ENCODE peak calls at places on chromosomes 3 and 15, in six cellular contexts. One of them, this sample, is unnamed.

GRCh38 chr3:12489832-12490231 is 5.6 kb downstream of the TSEN2 start:
- DNase-seq in HepG2: no peak
- DNase-seq in IMR-90: no peak
- DNase-seq in adrenal gland: no peak
- DNase-seq in heart left ventricle: no peak
- DNase-seq in testis: no peak
- DNase-seq in this sample: no peak

GRCh38 chr3:65779393-65779792 is 259.3 kb downstream of the MAGI1 start:
- DNase-seq in HepG2: no peak
- DNase-seq in IMR-90: no peak
- DNase-seq in adrenal gland: no peak
- DNase-seq in heart left ventricle: no peak
- DNase-seq in testis: no peak
- DNase-seq in this sample: no peak

GRCh38 chr15:57112178-57112577 is 193.7 kb downstream of the TCF12 start:
- DNase-seq in HepG2: no peak
- DNase-seq in IMR-90: peak; percentile 43
- DNase-seq in adrenal gland: peak; percentile 21
- DNase-seq in heart left ventricle: no peak
- DNase-seq in testis: no peak
- DNase-seq in this sample: no peak

GRCh38 chr3:10816863-10817253 is 830 bp downstream of the SLC6A11 start:
- DNase-seq in HepG2: no peak
- DNase-seq in IMR-90: no peak
- DNase-seq in adrenal gland: no peak
- DNase-seq in heart left ventricle: no peak
- DNase-seq in testis: no peak
- DNase-seq in this sample: no peak

GRCh38 chr3:172216843-172217404 is 177.5 kb downstream of the FNDC3B start:
- DNase-seq in HepG2: no peak
- DNase-seq in IMR-90: no peak
- DNase-seq in adrenal gland: no peak
- DNase-seq in heart left ventricle: no peak
- DNase-seq in testis: no peak
- DNase-seq in this sample: no peak

GRCh38 chr3:146085678-146086077 is 75.3 kb downstream of the PLOD2 start:
- DNase-seq in HepG2: no peak
- DNase-seq in IMR-90: no peak
- DNase-seq in adrenal gland: no peak
- DNase-seq in heart left ventricle: no peak
- DNase-seq in testis: no peak
- DNase-seq in this sample: no peak

GRCh38 chr3:188396251-188396650 is 242.3 kb downstream of the LPP start:
- DNase-seq in HepG2: no peak
- DNase-seq in IMR-90: no peak
- DNase-seq in adrenal gland: no peak
- DNase-seq in heart left ventricle: no peak
- DNase-seq in testis: no peak
- DNase-seq in this sample: no peak

GRCh38 chr3:63228677-63229076 is 49.4 kb upstream of the SYNPR start:
- DNase-seq in HepG2: peak; percentile 16
- DNase-seq in IMR-90: peak; percentile 12
- DNase-seq in adrenal gland: peak; percentile 17
- DNase-seq in heart left ventricle: no peak
- DNase-seq in testis: peak; percentile 56
- DNase-seq in this sample: peak; percentile 7

GRCh38 chr3:52218953-52219650 is 6.3 kb downstream of the TLR9 start:
- DNase-seq in HepG2: no peak
- DNase-seq in IMR-90: no peak
- DNase-seq in adrenal gland: no peak
- DNase-seq in heart left ventricle: peak; percentile 11
- DNase-seq in testis: no peak
- DNase-seq in this sample: peak; percentile 87

GRCh38 chr15:66935688-66936087 is 129.7 kb upstream of the SMAD3 start:
- DNase-seq in HepG2: no peak
- DNase-seq in IMR-90: no peak
- DNase-seq in adrenal gland: no peak
- DNase-seq in heart left ventricle: no peak
- DNase-seq in testis: no peak
- DNase-seq in this sample: no peak
- H3K4me3 ChIP-seq in HepG2: no peak overlapping the region
- H3K4me3 ChIP-seq in IMR-90: no peak overlapping the region
- H3K4me3 ChIP-seq in adrenal gland: no peak overlapping the region
- H3K4me3 ChIP-seq in heart left ventricle: peak overlapping the region; percentile 41
- H3K4me3 ChIP-seq in testis: no peak overlapping the region
- H3K4me3 ChIP-seq in this sample: no peak overlapping the region

GRCh38 chr3:25913179-25913578 is 123.3 kb downstream of the OXSM start:
- DNase-seq in HepG2: no peak
- DNase-seq in IMR-90: no peak
- DNase-seq in adrenal gland: no peak
- DNase-seq in heart left ventricle: no peak
- DNase-seq in testis: no peak
- DNase-seq in this sample: no peak

GRCh38 chr3:25915673-25916072 is 125.8 kb downstream of the OXSM start:
- DNase-seq in HepG2: no peak
- DNase-seq in IMR-90: peak; percentile 36
- DNase-seq in adrenal gland: no peak
- DNase-seq in heart left ventricle: no peak
- DNase-seq in testis: no peak
- DNase-seq in this sample: no peak

GRCh38 chr3:25911525-25912295 is 121.8 kb downstream of the OXSM start:
- DNase-seq in HepG2: no peak
- DNase-seq in IMR-90: no peak
- DNase-seq in adrenal gland: no peak
- DNase-seq in heart left ventricle: no peak
- DNase-seq in testis: no peak
- DNase-seq in this sample: no peak

GRCh38 chr3:25910997-25911396 is 121.1 kb downstream of the OXSM start:
- DNase-seq in HepG2: peak; percentile 12
- DNase-seq in IMR-90: peak; percentile 48
- DNase-seq in adrenal gland: peak; percentile 23
- DNase-seq in heart left ventricle: no peak
- DNase-seq in testis: peak; percentile 73
- DNase-seq in this sample: peak; percentile 35

DNA sequence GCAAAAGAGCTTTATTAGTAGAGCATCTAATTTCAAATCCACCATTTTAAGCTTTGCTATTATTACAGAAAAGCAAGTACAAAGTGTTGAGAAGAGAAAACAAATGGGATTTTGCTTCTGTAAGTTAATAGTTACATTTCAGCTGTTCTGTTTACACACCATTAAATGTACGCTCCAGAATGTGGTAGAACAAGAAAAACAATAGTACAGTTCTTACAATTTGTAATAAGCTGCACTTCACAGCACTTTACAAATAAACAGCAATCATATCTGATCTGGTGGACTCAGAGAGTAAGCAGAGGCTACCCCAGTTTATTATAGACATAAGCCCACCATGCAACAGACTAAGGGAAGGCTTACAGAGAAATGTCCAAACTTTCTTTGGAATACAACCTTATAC is 126.4 kb downstream of the OXSM start:
- DNase-seq in HepG2: no peak
- DNase-seq in IMR-90: no peak
- DNase-seq in adrenal gland: no peak
- DNase-seq in heart left ventricle: no peak
- DNase-seq in testis: no peak
- DNase-seq in this sample: no peak
- TF ChIP-seq POLR2A in HepG2: no peak
- TF ChIP-seq POLR2A in IMR-90: no peak
- TF ChIP-seq POLR2A in adrenal gland: no peak
- TF ChIP-seq POLR2A in heart left ventricle: no peak
- TF ChIP-seq POLR2A in testis: no peak
- TF ChIP-seq POLR2A in this sample: no peak

GRCh38 chr3:133568294-133569014 is 5.0 kb upstream of the CDV3 start:
- DNase-seq in HepG2: peak; percentile 47
- DNase-seq in IMR-90: peak; percentile 92
- DNase-seq in adrenal gland: peak; percentile 33
- DNase-seq in heart left ventricle: no peak
- DNase-seq in testis: no peak
- DNase-seq in this sample: no peak

GRCh38 chr3:133573054-133573628 is 345 bp upstream of the CDV3 start:
- DNase-seq in HepG2: peak; percentile 99
- DNase-seq in IMR-90: peak; percentile 100
- DNase-seq in adrenal gland: peak; percentile 100
- DNase-seq in heart left ventricle: peak; percentile 100
- DNase-seq in testis: peak; percentile 100
- DNase-seq in this sample: peak; percentile 100

GRCh38 chr3:133570937-133571320 is 2.6 kb upstream of the CDV3 start:
- DNase-seq in HepG2: no peak
- DNase-seq in IMR-90: peak; percentile 34
- DNase-seq in adrenal gland: no peak
- DNase-seq in heart left ventricle: no peak
- DNase-seq in testis: no peak
- DNase-seq in this sample: no peak

GRCh38 chr3:133572158-133573053 is 1.1 kb upstream of the CDV3 start:
- DNase-seq in HepG2: no peak
- DNase-seq in IMR-90: peak; percentile 53
- DNase-seq in adrenal gland: no peak
- DNase-seq in heart left ventricle: no peak
- DNase-seq in testis: no peak
- DNase-seq in this sample: no peak

DNA sequence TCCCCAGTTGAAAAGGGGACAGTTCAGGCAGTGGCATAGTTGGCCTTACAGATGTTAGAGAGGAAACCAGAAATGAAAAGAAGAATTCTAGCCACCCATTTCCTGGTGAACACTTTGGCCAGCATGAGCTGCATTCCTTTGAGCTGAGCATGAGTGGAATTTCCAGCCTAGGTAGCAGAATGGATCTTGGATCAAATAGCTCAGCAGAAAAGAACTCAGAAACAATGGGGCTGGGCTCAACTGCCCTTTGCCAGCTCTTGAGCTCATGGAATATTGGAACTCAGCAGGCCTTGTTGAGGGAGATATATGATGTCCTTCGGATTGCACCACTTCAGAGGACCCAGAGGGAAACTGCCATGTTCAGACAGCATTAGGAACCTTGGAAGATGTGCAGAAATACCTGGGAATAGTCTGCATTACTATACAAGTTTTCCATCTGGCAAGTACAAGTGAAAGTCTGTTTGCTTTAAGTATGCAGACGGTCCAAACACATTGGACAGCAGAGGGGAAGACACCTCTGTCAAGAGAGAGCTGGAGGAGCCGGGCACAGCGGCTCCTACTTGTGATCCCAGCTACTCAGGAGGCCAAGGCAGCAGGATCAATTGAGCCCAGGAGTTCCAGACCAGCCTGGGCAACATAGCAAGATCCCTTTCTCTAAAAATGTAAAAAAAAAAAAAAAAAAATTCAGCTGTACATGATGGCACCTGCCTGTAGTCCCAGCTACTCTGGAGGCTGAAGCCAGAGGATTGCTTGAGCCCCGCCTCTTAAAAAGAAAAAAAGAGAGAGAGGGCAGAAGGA is 3.1 kb upstream of the CDV3 start:
- DNase-seq in HepG2: peak; percentile 78
- DNase-seq in IMR-90: peak; percentile 81
- DNase-seq in adrenal gland: no peak
- DNase-seq in heart left ventricle: no peak
- DNase-seq in testis: peak; percentile 10
- DNase-seq in this sample: peak; percentile 51
- H3K4me3 ChIP-seq in HepG2: no peak overlapping the region
- H3K4me3 ChIP-seq in IMR-90: no peak overlapping the region
- H3K4me3 ChIP-seq in adrenal gland: no peak overlapping the region
- H3K4me3 ChIP-seq in heart left ventricle: no peak overlapping the region
- H3K4me3 ChIP-seq in testis: no peak overlapping the region
- H3K4me3 ChIP-seq in this sample: no peak overlapping the region

GRCh38 chr3:5188419-5189405 is 1.2 kb downstream of the EDEM1 start:
- DNase-seq in HepG2: peak; percentile 68
- DNase-seq in IMR-90: peak; percentile 17
- DNase-seq in adrenal gland: peak; percentile 25
- DNase-seq in heart left ventricle: peak; percentile 13
- DNase-seq in testis: peak; percentile 33
- DNase-seq in this sample: no peak

GRCh38 chr3:5186089-5186853 is 1.2 kb upstream of the EDEM1 start:
- DNase-seq in HepG2: no peak
- DNase-seq in IMR-90: no peak
- DNase-seq in adrenal gland: peak; percentile 35
- DNase-seq in heart left ventricle: no peak
- DNase-seq in testis: no peak
- DNase-seq in this sample: peak; percentile 8

GRCh38 chr3:5186854-5187151 is 704 bp upstream of the EDEM1 start:
- DNase-seq in HepG2: peak; percentile 15
- DNase-seq in IMR-90: peak; percentile 44
- DNase-seq in adrenal gland: peak; percentile 36
- DNase-seq in heart left ventricle: no peak
- DNase-seq in testis: peak; percentile 29
- DNase-seq in this sample: peak; percentile 13

GRCh38 chr3:5187152-5187919 is at the start of gene EDEM1:
- DNase-seq in HepG2: peak; percentile 88
- DNase-seq in IMR-90: peak; percentile 94
- DNase-seq in adrenal gland: peak; percentile 96
- DNase-seq in heart left ventricle: peak; percentile 96
- DNase-seq in testis: peak; percentile 94
- DNase-seq in this sample: peak; percentile 94

DNA sequence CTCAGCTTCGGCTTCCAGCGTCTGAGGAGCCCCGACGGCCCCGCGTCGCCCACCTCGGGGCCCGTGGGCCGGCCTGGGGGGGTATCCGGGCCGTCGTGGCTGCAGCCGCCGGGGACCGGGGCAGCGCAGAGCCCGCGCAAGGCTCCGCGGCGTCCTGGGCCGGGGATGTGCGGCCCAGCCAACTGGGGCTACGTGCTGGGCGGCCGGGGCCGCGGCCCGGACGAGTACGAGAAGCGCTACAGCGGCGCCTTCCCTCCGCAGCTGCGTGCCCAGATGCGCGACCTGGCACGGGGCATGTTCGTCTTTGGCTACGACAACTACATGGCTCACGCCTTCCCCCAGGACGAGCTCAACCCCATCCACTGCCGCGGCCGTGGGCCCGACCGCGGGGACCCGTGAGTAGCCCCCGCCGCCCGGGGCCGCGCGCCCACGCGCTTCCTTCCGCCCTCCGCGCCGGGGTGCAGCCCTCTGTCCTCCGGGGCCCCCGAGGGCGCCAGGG is 462 bp downstream of the EDEM1 start:
- DNase-seq in HepG2: no peak
- DNase-seq in IMR-90: peak; percentile 24
- DNase-seq in adrenal gland: peak; percentile 52
- DNase-seq in heart left ventricle: peak; percentile 37
- DNase-seq in testis: peak; percentile 35
- DNase-seq in this sample: peak; percentile 28
- TF ChIP-seq POLR2A in HepG2: no peak
- TF ChIP-seq POLR2A in IMR-90: peak; percentile 32
- TF ChIP-seq POLR2A in adrenal gland: no peak
- TF ChIP-seq POLR2A in heart left ventricle: no peak
- TF ChIP-seq POLR2A in testis: no peak
- TF ChIP-seq POLR2A in this sample: no peak

DNA sequence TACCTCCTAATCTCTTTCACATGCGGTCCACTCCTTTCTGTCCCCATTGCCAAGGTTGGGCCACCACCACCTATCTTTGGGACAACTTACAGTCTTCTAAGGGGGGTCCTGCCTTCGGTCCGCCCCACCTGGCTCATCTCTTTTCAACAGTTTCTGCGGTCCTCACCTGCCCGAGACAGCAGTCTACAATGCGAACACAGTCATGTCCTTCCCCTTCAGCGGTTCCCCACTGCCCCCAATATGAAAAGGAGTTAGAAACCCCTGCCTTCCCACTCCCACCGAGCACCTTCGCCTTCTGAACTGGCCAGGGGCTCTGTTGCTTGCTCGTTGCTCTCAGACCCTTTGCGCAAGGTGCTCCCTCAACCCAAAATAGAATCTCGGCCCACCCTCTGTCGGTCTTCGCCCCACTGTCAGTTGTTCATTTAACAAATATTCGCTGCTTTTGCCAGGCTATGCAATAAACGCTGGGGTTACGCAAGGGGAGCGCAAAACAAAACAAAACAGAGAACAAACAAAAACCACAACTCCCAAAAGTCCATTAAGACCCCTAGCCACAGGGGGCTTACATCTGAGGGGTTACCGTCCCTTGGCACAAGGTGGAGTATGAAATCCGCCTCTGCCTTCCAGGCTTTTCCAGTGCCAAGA is 611 bp upstream of the FANCI start:
- DNase-seq in HepG2: no peak
- DNase-seq in IMR-90: peak; percentile 10
- DNase-seq in adrenal gland: no peak
- DNase-seq in heart left ventricle: no peak
- DNase-seq in testis: no peak
- DNase-seq in this sample: peak; percentile 3
- H3K4me3 ChIP-seq in HepG2: peak overlapping the region; percentile 86
- H3K4me3 ChIP-seq in IMR-90: peak overlapping the region; percentile 87
- H3K4me3 ChIP-seq in adrenal gland: peak overlapping the region; percentile 76
- H3K4me3 ChIP-seq in heart left ventricle: peak overlapping the region; percentile 66
- H3K4me3 ChIP-seq in testis: peak overlapping the region; percentile 72
- H3K4me3 ChIP-seq in this sample: peak overlapping the region; percentile 44

This sample was measured in thyroid gland.